ENCODE peak calls at places on chromosomes 4 and X, in nine cellular contexts. W, Z, L, V, Y, G, X, I and F are unnamed samples.

GRCh38 chr4:13829457-13829856 is 201.9 kb upstream of the BOD1L1 start:
- DNase-seq in W (no peak), Z (peak; percentile 12), L (peak; percentile 58), V (no peak), Y (no peak), G (no peak), X (no peak), I (no peak), F (no peak)

GRCh38 chr4:19327364-19327763 is 924.3 kb upstream of the SLIT2 start:
- DNase-seq in W (no peak), Z (peak; percentile 12), L (no peak), V (no peak), Y (no peak), G (no peak), X (no peak), I (no peak), F (no peak)

GRCh38 chr4:137408527-137409177 is 123.6 kb downstream of the PCDH18 start:
- DNase-seq in W (no peak), Z (no peak), L (no peak), V (no peak), Y (no peak), G (no peak), X (no peak), I (peak; percentile 45), F (no peak)

GRCh38 chr4:138209094-138209493 is 33.1 kb downstream of the SLC7A11 start:
- DNase-seq in W (no peak), Z (no peak), L (no peak), V (no peak), Y (no peak), G (no peak), X (no peak), I (no peak), F (no peak)

GRCh38 chr4:87838207-87838606 is 5.4 kb downstream of the MEPE start:
- DNase-seq in W (peak; percentile 7), Z (no peak), L (no peak), V (no peak), Y (no peak), G (peak; percentile 49), X (no peak), I (no peak), F (peak; percentile 15)

GRCh38 chr4:72468904-72469502 is 100.0 kb downstream of the ADAMTS3 start:
- DNase-seq in W (peak; percentile 0), Z (peak; percentile 20), L (no peak), V (no peak), Y (peak; percentile 43), G (no peak), X (no peak), I (peak; percentile 60), F (peak; percentile 61)

GRCh38 chrX:67780694-67781109 is 236.9 kb downstream of the AR start:
- DNase-seq in W (no peak), Z (peak; percentile 78), L (peak; percentile 59), V (peak; percentile 72), Y (peak; percentile 78), G (no peak), X (peak; percentile 84), I (peak; percentile 62), F (no peak)

GRCh38 chr4:78414116-78414515 is 137.5 kb upstream of the ANXA3 start:
- DNase-seq in W (no peak), Z (no peak), L (no peak), V (no peak), Y (no peak), G (no peak), X (no peak), I (no peak), F (no peak)

GRCh38 chr4:42452823-42453222 is 55.5 kb downstream of the SHISA3 start:
- DNase-seq in W (no peak), Z (no peak), L (no peak), V (no peak), Y (no peak), G (no peak), X (no peak), I (no peak), F (no peak)

GRCh38 chrX:111170017-111170416 is 74.0 kb downstream of the PAK3 start:
- DNase-seq in W (no peak), Z (peak; percentile 4), L (no peak), V (no peak), Y (no peak), G (no peak), X (no peak), I (no peak), F (no peak)

GRCh38 chrX:100647095-100647494 is 3.1 kb downstream of the SRPX2 start:
- DNase-seq in W (no peak), Z (no peak), L (no peak), V (no peak), Y (no peak), G (no peak), X (no peak), I (peak; percentile 18), F (no peak)

GRCh38 chr4:54872246-54872645 is 214.5 kb downstream of the KIT start:
- DNase-seq in W (no peak), Z (peak; percentile 35), L (no peak), V (no peak), Y (no peak), G (no peak), X (no peak), I (no peak), F (no peak)

GRCh38 chrX:153519569-153520285 is 2.3 kb downstream of the ATP2B3 start:
- DNase-seq in W (peak; percentile 47), Z (peak; percentile 55), L (no peak), V (no peak), Y (no peak), G (no peak), X (no peak), I (no peak), F (no peak)

GRCh38 chr4:163556169-163556568 is 61.7 kb downstream of the TMA16 start:
- DNase-seq in W (no peak), Z (peak; percentile 10), L (no peak), V (no peak), Y (peak; percentile 7), G (no peak), X (no peak), I (no peak), F (no peak)

GRCh38 chrX:2321411-2321810 is 179.4 kb downstream of the DHRSX start:
- DNase-seq in W (no peak), Z (no peak), L (no peak), V (no peak), Y (no peak), G (no peak), X (no peak), I (no peak), F (no peak)

GRCh38 chrX:109632906-109633504 is 8.0 kb upstream of the KCNE5 start:
- DNase-seq in W (peak; percentile 13), Z (peak; percentile 26), L (no peak), V (no peak), Y (peak; percentile 46), G (peak; percentile 20), X (no peak), I (peak; percentile 30), F (peak; percentile 36)

GRCh38 chr4:3464911-3465697 is 2.0 kb downstream of the DOK7 start:
- DNase-seq in W (no peak), Z (no peak), L (no peak), V (no peak), Y (no peak), G (no peak), X (no peak), I (no peak), F (no peak)
- H3K4me1 ChIP-seq in W (no peaks in the 10 kb centered on the region), Z (no peaks in the 10 kb centered on the region), L (peaks cover 3% of the 10 kb centered on the region), V (peaks cover 5% of the 10 kb centered on the region), Y (peaks cover 18% of the 10 kb centered on the region), G (peaks cover 5% of the 10 kb centered on the region), X (peaks cover 3% of the 10 kb centered on the region), I (no peaks in the 10 kb centered on the region), F (peaks cover 12% of the 10 kb centered on the region)

GRCh38 chr4:14958436-14958835 is 43.8 kb upstream of the CPEB2 start:
- DNase-seq in W (no peak), Z (no peak), L (no peak), V (no peak), Y (no peak), G (no peak), X (no peak), I (no peak), F (no peak)
- H3K4me1 ChIP-seq in W (peaks cover 12% of the 10 kb centered on the region), Z (no peaks in the 10 kb centered on the region), L (no peaks in the 10 kb centered on the region), V (no peaks in the 10 kb centered on the region), Y (no peaks in the 10 kb centered on the region), G (no peaks in the 10 kb centered on the region), X (no peaks in the 10 kb centered on the region), I (peaks cover 8% of the 10 kb centered on the region), F (no peaks in the 10 kb centered on the region)

GRCh38 chr4:38154681-38155588 is 194.7 kb downstream of the PTTG2 start:
- DNase-seq in W (no peak), Z (no peak), L (no peak), V (peak; percentile 78), Y (no peak), G (no peak), X (peak; percentile 65), I (no peak), F (no peak)

GRCh38 chr4:38154251-38154650 is 194.1 kb downstream of the PTTG2 start:
- DNase-seq in W (no peak), Z (peak; percentile 47), L (no peak), V (no peak), Y (peak; percentile 12), G (no peak), X (no peak), I (no peak), F (no peak)

GRCh38 chr4:38160487-38161207 is 200.4 kb downstream of the PTTG2 start:
- DNase-seq in W (peak; percentile 60), Z (peak; percentile 99), L (peak; percentile 96), V (no peak), Y (no peak), G (no peak), X (no peak), I (peak; percentile 77), F (peak; percentile 38)

GRCh38 chr4:38155589-38156294 is 195.5 kb downstream of the PTTG2 start:
- DNase-seq in W (no peak), Z (no peak), L (no peak), V (no peak), Y (no peak), G (no peak), X (no peak), I (no peak), F (no peak)

DNA sequence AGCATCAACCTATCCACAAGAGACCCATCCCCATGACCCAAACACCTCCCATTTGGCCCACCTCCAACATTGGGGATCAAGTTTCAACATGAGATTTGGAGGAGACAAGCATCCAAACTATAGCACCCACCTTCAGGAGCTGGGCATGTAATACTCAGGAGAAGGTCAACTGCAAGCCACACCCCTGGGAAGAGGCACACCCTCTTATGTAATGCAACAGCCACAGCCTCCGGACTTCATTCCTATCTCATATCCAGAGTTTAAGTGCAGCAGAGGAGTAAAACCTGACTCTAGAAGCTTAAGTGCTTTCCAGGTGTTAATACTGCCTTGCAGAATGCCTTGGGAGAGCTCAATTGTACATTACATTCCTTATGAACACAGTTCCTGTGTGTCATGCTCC is 197.4 kb downstream of the PTTG2 start:
- DNase-seq in W (no peak), Z (no peak), L (peak; percentile 80), V (no peak), Y (no peak), G (no peak), X (no peak), I (peak; percentile 66), F (no peak)
- H3K4me1 ChIP-seq in W (peaks cover 69% of the 10 kb centered on the region), Z (peaks cover 16% of the 10 kb centered on the region), L (peaks cover 50% of the 10 kb centered on the region), V (peaks cover 15% of the 10 kb centered on the region), Y (no peaks in the 10 kb centered on the region), G (peaks cover 4% of the 10 kb centered on the region), X (peaks cover 63% of the 10 kb centered on the region), I (peaks cover 21% of the 10 kb centered on the region), F (peaks cover 16% of the 10 kb centered on the region)

DNA sequence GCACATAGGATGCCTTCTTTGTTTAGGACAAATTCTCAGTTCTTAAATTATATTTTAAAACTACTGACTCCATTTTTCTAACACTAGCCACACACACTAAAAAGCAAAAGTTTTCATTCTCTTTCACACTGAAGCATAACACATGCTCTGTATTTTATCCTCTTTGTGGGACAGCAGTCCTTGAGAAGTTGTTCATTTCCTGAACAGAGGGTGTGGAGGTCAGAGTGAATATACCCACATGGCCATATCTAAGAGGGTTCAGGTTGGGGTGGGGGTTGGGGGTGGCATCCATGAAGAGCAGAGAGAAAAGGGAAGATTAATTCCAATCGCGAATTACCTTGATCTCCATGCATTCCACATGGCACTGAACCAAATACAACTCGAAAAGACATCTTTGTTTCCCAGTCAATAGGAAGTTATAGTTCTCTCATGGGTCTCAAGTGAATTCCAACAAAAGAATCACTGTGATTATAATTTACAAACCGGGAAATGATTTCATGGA is 26.8 kb upstream of the AMELX start:
- DNase-seq in W (no peak), Z (no peak), L (no peak), V (no peak), Y (no peak), G (no peak), X (no peak), I (no peak), F (no peak)
- H3K4me1 ChIP-seq in W (no peaks in the 10 kb centered on the region), Z (peaks cover 2% of the 10 kb centered on the region), L (no peaks in the 10 kb centered on the region), V (no peaks in the 10 kb centered on the region), Y (no peaks in the 10 kb centered on the region), G (no peaks in the 10 kb centered on the region), X (no peaks in the 10 kb centered on the region), I (no peaks in the 10 kb centered on the region), F (no peaks in the 10 kb centered on the region)